ENCODE peak calls at places on chromosomes 11 and 22, in six cellular contexts. X, A, Z, C, G and I are unnamed samples.
A peak's percentile ranks its signal among the peaks of the same experiment; 100 is the strongest.

GRCh38 chr11:129766858-129767604 is 48.6 kb upstream of the TMEM45B start:
- DNase-seq in A (peak; percentile 14), X (peak; percentile 34), G (no peak), C (peak; percentile 27), Z (peak; percentile 25), I (no peak)

GRCh38 chr11:125110996-125111340 is 458 bp downstream of the TMEM218 start:
- DNase-seq in Z (peak; percentile 4), C (no peak), X (no peak), A (no peak), G (no peak), I (no peak)

GRCh38 chr22:48822278-48823233 is 1005.1 kb downstream of the BRD1 start:
- DNase-seq in Z (no peak), G (no peak), X (no peak), A (no peak), C (no peak), I (no peak)

GRCh38 chr11:95884364-95884763 is 39.5 kb downstream of the MTMR2 start:
- DNase-seq in Z (peak; percentile 31), G (no peak), X (peak; percentile 40), C (no peak), A (no peak), I (peak; percentile 9)

GRCh38 chr11:30552839-30553238 is 33.3 kb downstream of the MPPED2 start:
- DNase-seq in X (no peak), A (no peak), C (no peak), Z (no peak), G (no peak), I (no peak)

GRCh38 chr11:92838655-92839334 is 130.7 kb upstream of the MTNR1B start:
- DNase-seq in Z (peak; percentile 11), G (no peak), A (no peak), C (no peak), X (no peak), I (no peak)

GRCh38 chr22:49026476-49027121 is 801.1 kb downstream of the BRD1 start:
- DNase-seq in C (no peak), Z (no peak), X (no peak), A (no peak), G (no peak), I (no peak)

GRCh38 chr11:97854877-97855276 is 1165.9 kb upstream of the CNTN5 start:
- DNase-seq in A (no peak), C (no peak), X (no peak), G (no peak), Z (no peak), I (no peak)

GRCh38 chr22:37906364-37907008 is 389 bp downstream of the MICALL1 start:
- DNase-seq in A (no peak), X (no peak), C (peak; percentile 46), G (no peak), Z (no peak), I (no peak)

GRCh38 chr22:31952094-31952401 is 7.7 kb downstream of the YWHAH start:
- DNase-seq in G (no peak), C (no peak), A (no peak), X (no peak), Z (no peak), I (no peak)
- TF ChIP-seq CTCF in G (peak; percentile 20), C (no peak), A (no peak), X (no peak), Z (peak; percentile 24), I (no peak)

GRCh38 chr11:106087815-106088435 is 10.5 kb downstream of the AASDHPPT start:
- DNase-seq in X (peak; percentile 78), Z (peak; percentile 63), C (peak; percentile 61), A (peak; percentile 70), G (no peak), I (no peak)
- H3K4me3 ChIP-seq in X (no peak overlapping the region), Z (no peak overlapping the region), C (no peak overlapping the region), A (no peak overlapping the region), G (no peak overlapping the region), I (no peak overlapping the region)

GRCh38 chr11:221539-221938 is 14.0 kb downstream of the RIC8A start:
- DNase-seq in Z (no peak), A (no peak), X (no peak), G (no peak), C (no peak), I (no peak)

GRCh38 chr11:224424-224823 is 11.7 kb downstream of the SIRT3 start:
- DNase-seq in Z (no peak), G (no peak), C (no peak), X (no peak), A (no peak), I (no peak)

GRCh38 chr11:221998-222789 is 13.9 kb downstream of the SIRT3 start:
- DNase-seq in X (no peak), G (no peak), A (no peak), Z (no peak), C (no peak), I (no peak)

GRCh38 chr11:223921-224320 is 12.2 kb downstream of the SIRT3 start:
- DNase-seq in G (no peak), C (no peak), Z (no peak), X (no peak), A (no peak), I (no peak)

GRCh38 chr11:223026-223789 is 12.9 kb downstream of the SIRT3 start:
- DNase-seq in Z (no peak), A (no peak), G (no peak), X (no peak), C (no peak), I (no peak)
- TF ChIP-seq CTCF in Z (no peak), A (no peak), G (no peak), X (no peak), C (no peak), I (no peak)

DNA sequence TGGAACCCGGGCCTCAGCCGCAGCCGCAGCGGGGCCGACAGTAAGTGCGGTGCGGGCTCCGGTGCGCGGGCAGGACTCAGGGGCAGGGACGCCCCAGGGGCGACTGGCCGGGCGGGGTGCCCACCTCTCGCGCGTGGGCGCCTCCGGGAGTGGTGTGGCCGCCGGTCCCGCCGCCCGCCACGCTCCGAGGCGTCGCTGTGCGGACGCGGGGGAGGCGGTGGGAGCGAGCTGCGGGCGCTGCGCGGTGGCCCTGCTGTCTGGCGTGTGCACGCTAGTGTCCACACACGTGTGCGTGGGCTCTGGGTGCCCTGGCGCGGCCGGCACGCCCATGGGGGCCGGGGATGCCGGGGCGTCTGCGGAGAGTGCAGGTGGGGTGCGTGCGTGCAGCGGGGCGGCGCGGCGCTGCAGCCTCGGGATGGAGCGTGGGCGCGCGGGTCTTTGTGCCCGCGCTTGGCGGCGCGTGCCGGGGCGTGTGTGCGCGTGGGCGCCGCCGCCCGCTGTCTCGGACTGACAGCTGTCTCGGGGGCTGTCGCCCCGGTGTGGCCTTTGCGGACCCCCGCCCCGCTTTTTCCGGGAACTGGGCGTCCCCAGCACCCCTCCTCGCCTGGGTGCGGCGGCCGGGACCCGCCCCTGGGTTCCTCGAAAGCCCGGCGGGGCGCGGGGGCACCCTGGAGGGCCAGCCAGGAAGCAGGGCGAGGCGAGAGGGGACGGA is 800 bp downstream of the KCNK4 start:
- DNase-seq in Z (no peak), C (no peak), X (no peak), G (no peak), A (no peak), I (no peak)
- H3K4me3 ChIP-seq in Z (peak overlapping the region; percentile 15), C (no peak overlapping the region), X (peak overlapping the region; percentile 40), G (peak overlapping the region; percentile 20), A (no peak overlapping the region), I (peak overlapping the region; percentile 29)

DNA sequence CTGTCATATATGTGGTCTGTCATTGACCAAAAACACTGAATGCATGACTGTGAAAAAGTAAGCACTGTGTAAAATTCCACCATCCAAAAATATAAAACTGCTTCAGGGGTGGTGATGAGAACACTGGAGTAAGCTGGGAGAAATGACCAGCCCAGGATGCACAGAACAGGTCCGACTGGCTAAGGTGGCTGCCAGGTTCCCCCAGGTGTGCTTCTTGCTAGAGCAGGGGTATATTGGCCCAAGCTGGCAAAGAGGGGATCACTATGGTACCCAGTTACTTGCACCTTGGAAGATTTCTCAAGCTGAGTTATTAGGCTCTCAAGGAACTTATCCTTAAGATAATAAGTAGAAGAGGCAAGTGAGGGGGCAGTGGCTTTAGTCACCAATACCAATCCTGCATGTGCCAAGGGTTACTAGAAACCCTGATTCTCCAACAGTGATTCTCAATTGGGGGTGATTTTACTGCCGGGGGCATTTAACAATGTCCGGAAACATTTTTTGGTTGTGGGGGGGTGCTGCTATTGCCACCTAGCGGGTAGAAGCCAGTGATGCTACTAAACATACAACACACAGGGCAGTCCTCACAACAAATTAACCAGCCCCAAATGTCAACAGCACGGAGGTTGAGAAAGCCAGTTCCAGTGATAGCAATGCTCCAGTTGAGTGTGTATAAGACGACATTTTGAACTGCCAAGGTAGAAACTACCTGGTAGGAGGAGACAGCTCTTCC is 15.7 kb downstream of the SNU13 start:
- DNase-seq in G (no peak), X (no peak), Z (no peak), A (no peak), C (peak; percentile 59), I (no peak)
- TF ChIP-seq CTCF in G (peak; percentile 52), X (peak; percentile 29), Z (peak; percentile 59), A (no peak), C (peak; percentile 74), I (peak; percentile 27)

GRCh38 chr11:13109616-13110015 is 100.5 kb downstream of the RASSF10 start:
- DNase-seq in A (no peak), X (no peak), G (no peak), Z (no peak), C (no peak), I (no peak)

GRCh38 chr11:13110929-13111812 is 102.1 kb downstream of the RASSF10 start:
- DNase-seq in G (no peak), C (peak; percentile 70), Z (peak; percentile 56), X (peak; percentile 87), A (no peak), I (no peak)

GRCh38 chr11:13110145-13110544 is 101.0 kb downstream of the RASSF10 start:
- DNase-seq in C (no peak), A (no peak), X (no peak), Z (no peak), G (no peak), I (no peak)

GRCh38 chr11:13114566-13115465 is 105.7 kb downstream of the RASSF10 start:
- DNase-seq in C (peak; percentile 54), A (peak; percentile 59), Z (no peak), G (no peak), X (no peak), I (no peak)

GRCh38 chr11:13111813-13112130 is 102.7 kb downstream of the RASSF10 start:
- DNase-seq in C (peak; percentile 68), Z (no peak), X (no peak), G (no peak), A (no peak), I (no peak)
- H3K4me3 ChIP-seq in C (no peak overlapping the region), Z (no peak overlapping the region), X (no peak overlapping the region), G (no peak overlapping the region), A (no peak overlapping the region), I (no peak overlapping the region)

GRCh38 chr11:47104337-47104950 is 72.2 kb downstream of the ARFGAP2 start:
- DNase-seq in C (no peak), X (peak; percentile 66), A (no peak), G (peak; percentile 35), Z (peak; percentile 3), I (peak; percentile 16)

GRCh38 chr11:47101452-47101851 is 75.2 kb downstream of the ARFGAP2 start:
- DNase-seq in X (no peak), G (no peak), Z (no peak), A (no peak), C (no peak), I (no peak)

GRCh38 chr11:47105541-47105940 is 71.1 kb downstream of the ARFGAP2 start:
- DNase-seq in X (no peak), C (no peak), Z (no peak), A (no peak), G (no peak), I (no peak)

GRCh38 chr11:47099213-47099917 is 77.3 kb downstream of the ARFGAP2 start:
- DNase-seq in Z (peak; percentile 7), G (no peak), A (peak; percentile 6), C (no peak), X (peak; percentile 45), I (no peak)

GRCh38 chr11:47099918-47100315 is 76.8 kb downstream of the ARFGAP2 start:
- DNase-seq in G (no peak), Z (no peak), C (no peak), A (no peak), X (no peak), I (no peak)
- TF ChIP-seq CTCF in G (no peak), Z (no peak), C (no peak), A (no peak), X (no peak), I (no peak)